ENCODE peak calls at places on chromosomes 4 and X, in eight cellular contexts. L is Peyer's patch, P is endothelial cell of umbilical vein, C is sigmoid colon, O is tibial nerve, Q is HCT116, Y is psoas muscle, K is PC-3. V is an unnamed sample. For H3K4me1, the result is how much of the 10 kb centered on the place peaks cover.

GRCh38 chr4:123468479-123469031 is 72.0 kb downstream of the SPRY1 start:
- DNase-seq in L (no peak), P (no peak), C (no peak), O (no peak), Q (no peak), Y (no peak), K (peak), V (no peak)

GRCh38 chr4:185840953-185841352 is 29.0 kb upstream of the SORBS2 start:
- DNase-seq in L (no peak), P (no peak), C (no peak), O (no peak), Q (no peak), Y (no peak), K (no peak), V (no peak)

GRCh38 chr4:188145626-188146025 is 6.4 kb downstream of the TRIML1 start:
- DNase-seq in L (no peak), P (no peak), C (no peak), O (no peak), Q (no peak), Y (no peak), K (no peak), V (no peak)

GRCh38 chrX:76555816-76556215 is 128.3 kb downstream of the MAGEE1 start:
- DNase-seq in L (no peak), P (peak), C (no peak), O (no peak), Q (peak), Y (no peak), K (peak), V (no peak)

GRCh38 chrX:17433965-17434364 is 59.0 kb downstream of the NHS start:
- DNase-seq in L (no peak), P (no peak), C (no peak), O (no peak), Q (no peak), Y (no peak), K (no peak), V (no peak)

GRCh38 chr4:47954245-47954644 is 39.9 kb upstream of the NFXL1 start:
- DNase-seq in L (no peak), P (no peak), C (no peak), O (no peak), Q (no peak), Y (no peak), K (no peak), V (no peak)

GRCh38 chr4:47835489-47835888 is 2.4 kb downstream of the CORIN start:
- DNase-seq in L (no peak), P (no peak), C (no peak), O (no peak), Q (no peak), Y (no peak), K (no peak), V (no peak)

GRCh38 chrX:115023139-115023538 is 5.7 kb upstream of the IL13RA2 start:
- DNase-seq in L (no peak), P (peak), C (no peak), O (no peak), Q (peak), Y (no peak), K (peak), V (no peak)

GRCh38 chrX:9252182-9252581 is 212.7 kb upstream of the TBL1X start:
- DNase-seq in L (no peak), P (no peak), C (no peak), O (no peak), Q (no peak), Y (no peak), K (no peak), V (no peak)

GRCh38 chr4:182968917-182969650 is 51.9 kb upstream of the DCTD start:
- DNase-seq in L (no peak), P (no peak), C (no peak), O (no peak), Q (no peak), Y (no peak), K (no peak), V (no peak)

GRCh38 chr4:146522862-146523205 is 1.1 kb upstream of the SLC10A7 start:
- DNase-seq in L (no peak), P (peak), C (no peak), O (no peak), Q (no peak), Y (no peak), K (peak), V (no peak)

GRCh38 chrX:137695405-137695804 is 129.5 kb downstream of the ZIC3 start:
- DNase-seq in L (no peak), P (no peak), C (no peak), O (no peak), Q (no peak), Y (no peak), K (no peak), V (no peak)

GRCh38 chrX:83845397-83845796 is 15.5 kb upstream of the CYLC1 start:
- DNase-seq in L (no peak), P (peak), C (no peak), O (no peak), Q (peak), Y (no peak), K (peak), V (no peak)

GRCh38 chr4:105483840-105484239 is 10.0 kb upstream of the PPA2 start:
- DNase-seq in L (no peak), P (no peak), C (no peak), O (no peak), Q (no peak), Y (no peak), K (no peak), V (no peak)

GRCh38 chr4:123559955-123560669 is 163.5 kb downstream of the SPRY1 start:
- DNase-seq in L (no peak), P (peak), C (no peak), O (no peak), Q (no peak), Y (no peak), K (peak), V (no peak)

GRCh38 chr4:61220556-61220955 is 20.4 kb downstream of the ADGRL3 start:
- DNase-seq in L (no peak), P (no peak), C (no peak), O (no peak), Q (no peak), Y (no peak), K (no peak), V (no peak)

GRCh38 chrX:37922926-37923325 is 75.6 kb upstream of the DYNLT3 start:
- DNase-seq in L (no peak), P (peak), C (no peak), O (no peak), Q (no peak), Y (no peak), K (no peak), V (no peak)

GRCh38 chr4:172962564-172963353 is 205.9 kb upstream of the GALNT7 start:
- DNase-seq in L (no peak), P (peak), C (peak), O (no peak), Q (no peak), Y (no peak), K (peak), V (peak)

GRCh38 chr4:182478475-182478874 is 235.3 kb downstream of the TENM3 start:
- DNase-seq in L (no peak), P (peak), C (no peak), O (no peak), Q (peak), Y (no peak), K (peak), V (no peak)

GRCh38 chrX:72430405-72430968 is 124.8 kb upstream of the CITED1 start:
- DNase-seq in L (no peak), P (peak), C (no peak), O (no peak), Q (no peak), Y (no peak), K (peak), V (no peak)

GRCh38 chr4:177450421-177451107 is 8.3 kb upstream of the AGA start:
- DNase-seq in L (no peak), P (no peak), C (no peak), O (no peak), Q (no peak), Y (no peak), K (no peak), V (no peak)

GRCh38 chr4:118927976-118928375 is 39.3 kb downstream of the SYNPO2 start:
- DNase-seq in L (peak), P (no peak), C (peak), O (no peak), Q (no peak), Y (no peak), K (no peak), V (peak)

GRCh38 chrX:15434205-15434604 is 50.0 kb upstream of the VEGFD start:
- DNase-seq in L (no peak), P (no peak), C (no peak), O (no peak), Q (no peak), Y (no peak), K (no peak), V (no peak)

GRCh38 chr4:62644372-62644771 is 1444.2 kb downstream of the ADGRL3 start:
- DNase-seq in L (no peak), P (no peak), C (no peak), O (no peak), Q (no peak), Y (no peak), K (peak), V (no peak)

GRCh38 chr4:80610845-80611244 is 275.3 kb downstream of the CFAP299 start:
- DNase-seq in L (peak), P (no peak), C (no peak), O (no peak), Q (no peak), Y (no peak), K (no peak), V (no peak)

GRCh38 chr4:102858828-102859464 is 9.8 kb upstream of the CISD2 start:
- DNase-seq in L (no peak), P (no peak), C (no peak), O (no peak), Q (no peak), Y (no peak), K (no peak), V (no peak)

GRCh38 chr4:89305712-89306437 is 1.7 kb downstream of the GPRIN3 start:
- DNase-seq in L (no peak), P (peak), C (no peak), O (no peak), Q (no peak), Y (no peak), K (no peak), V (no peak)

GRCh38 chr4:174592985-174593335 is 70.7 kb upstream of the HPGD start:
- DNase-seq in L (no peak), P (no peak), C (no peak), O (no peak), Q (no peak), Y (no peak), K (peak), V (no peak)

GRCh38 chr4:151226004-151226932 is 50.7 kb upstream of the PRSS48 start:
- DNase-seq in L (no peak), P (peak), C (no peak), O (no peak), Q (peak), Y (no peak), K (peak), V (no peak)

GRCh38 chr4:113943085-113943484 is 36.4 kb downstream of the ARSJ start:
- DNase-seq in L (no peak), P (no peak), C (no peak), O (no peak), Q (no peak), Y (no peak), K (no peak), V (no peak)

DNA sequence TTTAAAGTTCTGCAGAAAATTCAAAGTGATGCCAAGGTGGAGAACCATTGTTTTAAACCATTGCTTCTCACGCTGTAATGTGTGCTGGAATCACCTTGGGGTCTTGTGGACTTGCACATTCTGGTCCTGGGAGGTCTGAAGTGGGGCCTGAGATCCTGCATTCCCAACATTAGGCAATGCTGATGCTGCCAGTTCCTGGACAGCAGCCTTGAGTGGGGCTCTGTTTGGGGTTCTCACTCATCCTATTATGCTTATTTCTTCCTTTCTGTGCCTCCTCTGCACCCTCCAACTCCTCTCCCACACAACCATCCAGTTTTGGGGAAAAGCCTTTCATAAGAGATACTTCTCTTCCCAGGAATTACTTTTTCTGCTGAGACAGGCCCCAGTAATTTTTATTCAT is 44.2 kb upstream of the RASSF6 start:
- DNase-seq in L (no peak), P (no peak), C (no peak), O (no peak), Q (no peak), Y (no peak), K (no peak), V (no peak)
- H3K4me1 ChIP-seq in L (under half), P (under half), C (under half), O (under half), Q (under half), Y (under half), K (under half), V (under half)

GRCh38 chrX:130118396-130118795 is 8.1 kb upstream of the ELF4 start:
- DNase-seq in L (no peak), P (peak), C (no peak), O (no peak), Q (no peak), Y (no peak), K (peak), V (no peak)
- H3K4me1 ChIP-seq in L (under half), P (under half), C (under half), O (under half), Q (half or more), Y (under half), K (under half), V (under half)

DNA sequence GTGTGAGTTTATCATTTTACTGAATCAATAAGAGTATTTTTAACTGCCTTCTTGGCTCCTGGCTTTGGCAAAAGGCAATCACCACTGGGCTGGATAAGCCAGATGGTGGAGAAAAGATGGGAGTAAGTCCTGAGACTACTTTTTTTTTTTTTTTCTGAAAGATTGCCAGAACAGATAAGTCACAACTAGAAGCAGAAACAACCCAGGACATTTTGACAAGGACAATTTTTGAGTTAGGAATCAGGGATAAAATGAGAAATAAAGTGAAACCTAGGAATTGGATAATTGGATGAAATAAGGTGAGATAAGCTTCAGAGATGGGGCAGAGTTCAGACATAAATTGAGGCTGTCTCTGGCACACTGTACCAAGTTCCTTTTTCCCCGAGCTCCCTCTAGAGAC is 471.0 kb downstream of the KLHL13 start:
- DNase-seq in L (no peak), P (no peak), C (no peak), O (no peak), Q (no peak), Y (no peak), K (no peak), V (no peak)
- H3K4me1 ChIP-seq in L (under half), P (under half), C (under half), O (under half), Q (under half), Y (under half), K (under half), V (under half)

GRCh38 chr4:82758701-82759685 is 39.6 kb downstream of the SCD5 start:
- DNase-seq in L (no peak), P (no peak), C (no peak), O (no peak), Q (no peak), Y (no peak), K (no peak), V (no peak)

GRCh38 chr4:82765134-82765533 is 33.5 kb downstream of the SCD5 start:
- DNase-seq in L (no peak), P (no peak), C (no peak), O (no peak), Q (no peak), Y (no peak), K (no peak), V (no peak)

GRCh38 chr4:82756061-82756460 is 42.5 kb downstream of the SCD5 start:
- DNase-seq in L (no peak), P (no peak), C (no peak), O (no peak), Q (no peak), Y (no peak), K (no peak), V (no peak)

GRCh38 chr4:82761249-82761648 is 37.3 kb downstream of the SCD5 start:
- DNase-seq in L (no peak), P (no peak), C (no peak), O (no peak), Q (no peak), Y (no peak), K (no peak), V (no peak)
- H3K4me1 ChIP-seq in L (under half), P (under half), C (under half), O (under half), Q (under half), Y (under half), K (under half), V (under half)

DNA sequence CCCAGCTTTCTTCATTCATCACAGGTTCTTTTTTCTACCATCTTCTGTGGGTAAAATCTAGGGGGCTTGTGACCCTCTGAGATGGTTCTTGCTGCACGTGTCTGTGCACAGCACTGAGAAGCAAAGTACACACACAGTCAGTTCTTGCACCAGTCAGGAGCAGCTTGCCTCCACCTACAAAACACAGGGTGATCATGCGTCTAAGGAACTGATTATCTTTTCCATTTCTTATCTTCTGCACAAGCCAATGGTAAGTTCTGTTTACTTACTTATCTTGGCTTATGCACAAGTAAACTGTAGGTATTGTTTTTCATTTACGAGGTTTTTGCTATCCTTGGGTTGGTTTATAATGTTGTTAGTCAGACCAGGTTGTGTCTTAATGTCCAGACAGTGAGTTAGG is 40.7 kb downstream of the TRIM2 start:
- DNase-seq in L (no peak), P (no peak), C (no peak), O (no peak), Q (no peak), Y (no peak), K (no peak), V (no peak)
- H3K4me1 ChIP-seq in L (under half), P (under half), C (under half), O (under half), Q (under half), Y (under half), K (under half), V (under half)

GRCh38 chr4:85925071-85925470 is 434.8 kb downstream of the MAPK10 start:
- DNase-seq in L (no peak), P (no peak), C (no peak), O (no peak), Q (no peak), Y (no peak), K (no peak), V (no peak)

GRCh38 chr4:85929926-85930325 is 429.9 kb downstream of the MAPK10 start:
- DNase-seq in L (no peak), P (peak), C (no peak), O (no peak), Q (no peak), Y (no peak), K (no peak), V (no peak)

GRCh38 chr4:85932371-85933305 is 427.2 kb downstream of the MAPK10 start:
- DNase-seq in L (no peak), P (peak), C (no peak), O (no peak), Q (no peak), Y (no peak), K (no peak), V (no peak)

GRCh38 chr4:85933306-85933640 is 426.6 kb downstream of the MAPK10 start:
- DNase-seq in L (no peak), P (no peak), C (no peak), O (no peak), Q (no peak), Y (no peak), K (no peak), V (no peak)

GRCh38 chr4:85928775-85929585 is 430.9 kb downstream of the MAPK10 start:
- DNase-seq in L (no peak), P (no peak), C (no peak), O (no peak), Q (no peak), Y (no peak), K (no peak), V (no peak)
- H3K4me1 ChIP-seq in L (under half), P (under half), C (under half), O (under half), Q (under half), Y (under half), K (under half), V (under half)

DNA sequence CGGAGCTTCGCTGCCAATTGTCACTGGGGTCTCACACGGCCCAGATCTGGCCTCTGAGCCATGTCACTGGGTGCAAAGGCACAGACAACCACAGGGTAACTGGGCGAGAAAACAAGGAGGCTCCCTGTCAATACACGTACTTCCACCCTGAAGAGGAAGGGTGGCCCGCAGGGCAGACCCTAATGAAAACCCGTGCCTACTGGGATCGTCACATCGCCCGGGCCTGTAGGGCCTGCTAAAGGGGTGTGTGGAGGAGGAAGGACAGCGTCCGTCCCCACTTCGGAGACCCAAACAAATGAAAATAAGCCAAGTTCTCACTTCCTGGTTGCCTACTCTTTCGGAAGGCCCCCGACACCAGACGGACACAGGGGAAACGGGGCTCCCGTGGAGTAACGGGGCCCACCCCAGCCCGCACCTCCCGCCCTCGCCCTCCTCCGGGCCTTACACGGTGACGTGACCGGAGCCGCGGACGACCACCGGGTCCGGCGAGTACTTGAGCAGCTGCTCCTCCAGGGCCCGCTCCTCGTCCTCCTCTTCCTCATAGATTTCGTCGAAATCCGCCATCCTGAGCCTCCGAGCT is 578 bp downstream of the CHIC2 start:
- DNase-seq in L (peak), P (peak), C (peak), O (peak), Q (no peak), Y (peak), K (peak), V (peak)
- H3K4me1 ChIP-seq in L (under half), P (half or more), C (under half), O (under half), Q (under half), Y (half or more), K (half or more), V (half or more)

GRCh38 chr4:78692815-78693156 is 83.4 kb upstream of the BMP2K start:
- DNase-seq in L (no peak), P (no peak), C (no peak), O (no peak), Q (no peak), Y (no peak), K (no peak), V (no peak)
- H3K4me1 ChIP-seq in L (under half), P (under half), C (under half), O (under half), Q (under half), Y (under half), K (under half), V (under half)

V was measured in tibial artery.